ENCODE peak calls at places on chromosomes 6 and 20, in five cellular contexts. One of them, this sample, is unnamed.
A peak's percentile ranks its signal among the peaks of the same experiment; 100 is the strongest.

GRCh38 chr6:7216941-7217621 is 95.9 kb downstream of the SSR1 start:
- DNase-seq in neural progenitor cell: peak; percentile 82
- DNase-seq in upper lobe of right lung: no peak
- DNase-seq in heart left ventricle: peak; percentile 78
- DNase-seq in lung: peak; percentile 65
- DNase-seq in this sample: no peak

GRCh38 chr6:125019873-125020272 is 57.6 kb downstream of the RNF217 start:
- DNase-seq in neural progenitor cell: no peak
- DNase-seq in upper lobe of right lung: no peak
- DNase-seq in heart left ventricle: no peak
- DNase-seq in lung: no peak
- DNase-seq in this sample: no peak

GRCh38 chr20:48845000-48845399 is 17.2 kb upstream of the PREX1 start:
- DNase-seq in neural progenitor cell: no peak
- DNase-seq in upper lobe of right lung: no peak
- DNase-seq in heart left ventricle: no peak
- DNase-seq in lung: no peak
- DNase-seq in this sample: peak; percentile 80

GRCh38 chr6:135534773-135535380 is 37.3 kb upstream of the AHI1 start:
- DNase-seq in neural progenitor cell: no peak
- DNase-seq in upper lobe of right lung: no peak
- DNase-seq in heart left ventricle: no peak
- DNase-seq in lung: no peak
- DNase-seq in this sample: no peak

GRCh38 chr20:62208805-62209755 is 11.0 kb downstream of the HRH3 start:
- DNase-seq in neural progenitor cell: peak; percentile 73
- DNase-seq in upper lobe of right lung: no peak
- DNase-seq in heart left ventricle: no peak
- DNase-seq in lung: no peak
- DNase-seq in this sample: no peak

GRCh38 chr6:11971154-11971553 is 41.0 kb upstream of the HIVEP1 start:
- DNase-seq in neural progenitor cell: no peak
- DNase-seq in upper lobe of right lung: no peak
- DNase-seq in heart left ventricle: no peak
- DNase-seq in lung: no peak
- DNase-seq in this sample: no peak

GRCh38 chr6:33979750-33980149 is 166.1 kb downstream of the GRM4 start:
- DNase-seq in neural progenitor cell: no peak
- DNase-seq in upper lobe of right lung: no peak
- DNase-seq in heart left ventricle: no peak
- DNase-seq in lung: no peak
- DNase-seq in this sample: no peak

GRCh38 chr20:36684747-36685146 is 38.8 kb upstream of the SLA2 start:
- DNase-seq in neural progenitor cell: no peak
- DNase-seq in upper lobe of right lung: no peak
- DNase-seq in heart left ventricle: no peak
- DNase-seq in lung: no peak
- DNase-seq in this sample: peak; percentile 65

GRCh38 chr20:19970256-19970765 is 46.9 kb upstream of the NAA20 start:
- DNase-seq in neural progenitor cell: no peak
- DNase-seq in upper lobe of right lung: no peak
- DNase-seq in heart left ventricle: no peak
- DNase-seq in lung: no peak
- DNase-seq in this sample: no peak

GRCh38 chr20:33672426-33673114 is 1.7 kb downstream of the NECAB3 start:
- DNase-seq in neural progenitor cell: no peak
- DNase-seq in upper lobe of right lung: no peak
- DNase-seq in heart left ventricle: peak; percentile 27
- DNase-seq in lung: no peak
- DNase-seq in this sample: no peak

GRCh38 chr6:90370493-90370959 is 73.9 kb upstream of the BACH2 start:
- DNase-seq in neural progenitor cell: no peak
- DNase-seq in upper lobe of right lung: no peak
- DNase-seq in heart left ventricle: no peak
- DNase-seq in lung: no peak
- DNase-seq in this sample: no peak

This sample was measured in MV-4-11.